ENCODE peak calls at places on chromosomes 7 and 10, in ten cellular contexts. M is fibroblast of lung, W is hepatocyte, S is aorta, K is neuronal stem cell, T is tibial artery, D is tibial nerve, P is breast epithelium, A is uterus, E is IMR-90. G is an unnamed sample. For H3K4me1, the result is how much of the 10 kb centered on the place peaks cover.

GRCh38 chr10:53325073-53325472 is 552.5 kb upstream of the MBL2 start:
- DNase-seq in M (peak), W (no peak), S (no peak), K (no peak), T (no peak), D (no peak), P (no peak), A (no peak), E (peak), G (no peak)

GRCh38 chr7:5557920-5558401 is 134.3 kb upstream of the TNRC18 start:
- DNase-seq in M (peak), W (peak), S (peak), K (no peak), T (peak), D (peak), P (peak), A (peak), E (peak), G (peak)

GRCh38 chr7:128812514-128813168 is 17.6 kb upstream of the FLNC start:
- DNase-seq in M (no peak), W (peak), S (no peak), K (no peak), T (peak), D (no peak), P (no peak), A (no peak), E (no peak), G (no peak)

GRCh38 chr10:13294784-13295183 is 5.1 kb downstream of the PHYH start:
- DNase-seq in M (no peak), W (no peak), S (no peak), K (no peak), T (no peak), D (no peak), P (no peak), A (no peak), E (no peak), G (no peak)

GRCh38 chr7:151796091-151796870 is 80.6 kb downstream of the PRKAG2 start:
- DNase-seq in M (peak), W (peak), S (peak), K (no peak), T (peak), D (no peak), P (no peak), A (no peak), E (peak), G (peak)

GRCh38 chr7:129612112-129613015 is 844 bp downstream of the NRF1 start:
- DNase-seq in M (peak), W (peak), S (peak), K (peak), T (peak), D (peak), P (peak), A (peak), E (peak), G (peak)

GRCh38 chr7:37833107-37833817 is 15.1 kb upstream of the NME8 start:
- DNase-seq in M (peak), W (peak), S (no peak), K (peak), T (peak), D (no peak), P (no peak), A (peak), E (peak), G (peak)

GRCh38 chr7:43658718-43659548 is 70.4 kb downstream of the COA1 start:
- DNase-seq in M (peak), W (no peak), S (no peak), K (no peak), T (no peak), D (no peak), P (no peak), A (no peak), E (peak), G (no peak)

GRCh38 chr10:24238527-24239247 is 29.7 kb downstream of the KIAA1217 start:
- DNase-seq in M (no peak), W (peak), S (no peak), K (no peak), T (no peak), D (no peak), P (no peak), A (no peak), E (no peak), G (no peak)

GRCh38 chr7:149147730-149148653 is 739 bp downstream of the ZNF398 start:
- DNase-seq in M (peak), W (peak), S (peak), K (peak), T (peak), D (no peak), P (no peak), A (peak), E (peak), G (peak)

GRCh38 chr10:74071151-74071550 is 73.2 kb downstream of the VCL start:
- DNase-seq in M (peak), W (no peak), S (no peak), K (no peak), T (no peak), D (no peak), P (no peak), A (no peak), E (peak), G (no peak)

GRCh38 chr10:133070402-133070801 is 17.3 kb upstream of the ADGRA1 start:
- DNase-seq in M (no peak), W (no peak), S (no peak), K (no peak), T (no peak), D (no peak), P (no peak), A (no peak), E (no peak), G (no peak)

GRCh38 chr7:154566877-154567276 is 436.0 kb downstream of the PAXIP1 start:
- DNase-seq in M (no peak), W (peak), S (no peak), K (no peak), T (no peak), D (no peak), P (no peak), A (no peak), E (no peak), G (no peak)

GRCh38 chr7:36653671-36654355 is 70.5 kb downstream of the AOAH start:
- DNase-seq in M (no peak), W (no peak), S (no peak), K (no peak), T (no peak), D (no peak), P (no peak), A (no peak), E (no peak), G (no peak)

GRCh38 chr7:35556532-35557471 is 138.1 kb downstream of the HERPUD2 start:
- DNase-seq in M (no peak), W (peak), S (no peak), K (no peak), T (no peak), D (no peak), P (no peak), A (no peak), E (no peak), G (peak)

GRCh38 chr10:118595064-118595420 is 406 bp downstream of the PRLHR start:
- DNase-seq in M (no peak), W (no peak), S (no peak), K (no peak), T (no peak), D (no peak), P (no peak), A (no peak), E (no peak), G (no peak)

GRCh38 chr7:73671317-73671651 is 3.7 kb downstream of the VPS37D start:
- DNase-seq in M (no peak), W (no peak), S (no peak), K (no peak), T (no peak), D (no peak), P (no peak), A (no peak), E (no peak), G (no peak)
- H3K4me1 ChIP-seq in M (under half), W (under half), S (under half), K (under half), T (under half), D (under half), P (under half), A (under half), E (under half), G (under half)

GRCh38 chr7:71754828-71755227 is 622.9 kb downstream of the GALNT17 start:
- DNase-seq in M (no peak), W (no peak), S (no peak), K (no peak), T (no peak), D (no peak), P (no peak), A (no peak), E (no peak), G (no peak)
- H3K27ac ChIP-seq in M (no peak), W (no peak), S (no peak), K (no peak), T (no peak), D (no peak), P (no peak), A (no peak), E (no peak), G (no peak)

DNA sequence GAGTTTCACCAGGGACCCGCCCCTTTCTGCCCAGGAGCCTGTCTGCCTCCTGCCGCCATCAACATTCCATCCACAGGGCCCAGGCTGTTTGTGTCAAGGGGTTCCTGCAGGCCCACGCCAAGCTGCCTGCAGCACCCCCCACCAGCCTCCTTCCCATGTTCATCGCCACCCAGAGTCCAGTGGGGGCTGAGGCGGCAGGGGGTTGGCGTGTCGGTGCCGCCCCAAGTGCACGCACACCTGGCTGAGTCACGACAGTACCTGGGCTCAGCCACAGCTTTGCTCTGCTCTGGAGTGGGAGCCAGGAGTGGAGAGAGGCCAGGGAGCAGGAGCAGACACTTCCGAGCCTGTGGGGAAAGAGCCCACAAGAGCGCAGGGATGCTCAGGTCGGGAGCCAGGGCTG is 42.8 kb upstream of the TECTB start:
- DNase-seq in M (no peak), W (no peak), S (no peak), K (no peak), T (no peak), D (no peak), P (no peak), A (no peak), E (no peak), G (no peak)
- H3K4me1 ChIP-seq in M (under half), W (under half), S (under half), K (under half), T (under half), D (under half), P (under half), A (under half), E (under half), G (under half)

DNA sequence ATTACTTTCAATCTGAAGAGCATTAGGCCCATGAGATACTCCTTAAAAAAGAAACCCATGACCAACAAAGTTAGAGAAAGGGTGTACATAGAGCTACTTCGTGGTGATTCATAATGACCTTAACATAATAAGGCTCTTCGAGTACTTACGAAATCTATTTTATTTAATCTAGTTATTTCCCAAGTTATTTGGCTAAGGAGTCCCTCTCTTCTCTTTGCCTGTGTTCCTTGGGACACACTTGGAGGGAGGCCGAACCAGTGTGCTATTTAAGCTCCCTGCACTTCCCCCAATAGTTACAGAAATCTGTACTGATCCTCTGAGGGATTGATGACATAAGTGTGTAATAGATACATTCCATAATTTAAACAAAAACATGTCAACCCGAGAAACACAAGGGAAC is 351.1 kb downstream of the GATA3 start:
- DNase-seq in M (no peak), W (no peak), S (no peak), K (no peak), T (no peak), D (no peak), P (no peak), A (no peak), E (no peak), G (no peak)
- H3K27ac ChIP-seq in M (no peak), W (no peak), S (no peak), K (no peak), T (no peak), D (no peak), P (no peak), A (no peak), E (no peak), G (no peak)

GRCh38 chr7:106869954-106870353 is 4.9 kb downstream of the PIK3CG start:
- DNase-seq in M (no peak), W (no peak), S (no peak), K (no peak), T (no peak), D (no peak), P (no peak), A (no peak), E (no peak), G (no peak)

GRCh38 chr7:106866298-106867281 is 1.5 kb downstream of the PIK3CG start:
- DNase-seq in M (no peak), W (no peak), S (no peak), K (no peak), T (no peak), D (no peak), P (no peak), A (no peak), E (no peak), G (no peak)

GRCh38 chr7:106870528-106870927 is 5.4 kb downstream of the PIK3CG start:
- DNase-seq in M (no peak), W (no peak), S (no peak), K (no peak), T (no peak), D (no peak), P (no peak), A (no peak), E (no peak), G (no peak)

GRCh38 chr7:106867641-106868351 is 2.7 kb downstream of the PIK3CG start:
- DNase-seq in M (no peak), W (no peak), S (peak), K (no peak), T (no peak), D (no peak), P (no peak), A (no peak), E (no peak), G (peak)

GRCh38 chr7:106868364-106868763 is 3.3 kb downstream of the PIK3CG start:
- DNase-seq in M (no peak), W (no peak), S (no peak), K (no peak), T (no peak), D (no peak), P (no peak), A (no peak), E (no peak), G (no peak)
- H3K4me1 ChIP-seq in M (under half), W (under half), S (under half), K (under half), T (under half), D (under half), P (under half), A (under half), E (under half), G (under half)

G was measured in right lobe of liver.